ENCODE peak calls at places on chromosome 10, in five cellular contexts. U is IMR-90, R is suprapubic skin, J is Peyer's patch, F is body of pancreas. X is an unnamed sample.

GRCh38 chr10:2202401-2202800 is 465.1 kb upstream of the ADARB2 start:
- DNase-seq in U (no peak), F (no peak), R (no peak), J (no peak), X (no peak)

GRCh38 chr10:34580643-34581042 is 234.5 kb downstream of the PARD3 start:
- DNase-seq in F (no peak), J (no peak), U (peak), R (no peak), X (peak)

GRCh38 chr10:86038371-86038770 is 328.2 kb downstream of the GRID1 start:
- DNase-seq in F (no peak), J (peak), U (no peak), R (no peak), X (no peak)

GRCh38 chr10:49163741-49164140 is 24.4 kb downstream of the TMEM273 start:
- DNase-seq in R (no peak), F (no peak), J (no peak), U (peak), X (no peak)

GRCh38 chr10:101624526-101625102 is 36.5 kb downstream of the DPCD start:
- DNase-seq in U (no peak), J (no peak), F (no peak), R (no peak), X (no peak)

GRCh38 chr10:95337354-95337753 is 46.6 kb upstream of the PDLIM1 start:
- DNase-seq in R (no peak), F (no peak), J (peak), U (no peak), X (no peak)

GRCh38 chr10:71835671-71836593 is 15.1 kb downstream of the PSAP start:
- DNase-seq in U (peak), F (peak), J (peak), R (peak), X (no peak)

GRCh38 chr10:79246606-79247275 is 100.5 kb upstream of the PPIF start:
- DNase-seq in F (no peak), R (no peak), J (peak), U (no peak), X (no peak)

GRCh38 chr10:124628676-124629021 is 115.5 kb downstream of the FAM53B start:
- DNase-seq in R (no peak), F (no peak), U (no peak), J (no peak), X (no peak)

GRCh38 chr10:35661236-35661635 is 19.1 kb upstream of the FZD8 start:
- DNase-seq in U (no peak), F (no peak), J (no peak), R (no peak), X (no peak)

GRCh38 chr10:29699621-29700020 is 64.8 kb upstream of the SVIL start:
- DNase-seq in U (no peak), F (no peak), J (no peak), R (no peak), X (no peak)

GRCh38 chr10:22252801-22253577 is 35.2 kb upstream of the EBLN1 start:
- DNase-seq in J (peak), F (no peak), R (peak), U (no peak), X (no peak)

GRCh38 chr10:22250897-22251605 is 33.2 kb upstream of the EBLN1 start:
- DNase-seq in J (no peak), R (no peak), F (no peak), U (no peak), X (no peak)

GRCh38 chr10:22252286-22252800 is 34.5 kb upstream of the EBLN1 start:
- DNase-seq in F (peak), U (no peak), R (peak), J (peak), X (no peak)

GRCh38 chr10:22253578-22253882 is 35.7 kb upstream of the EBLN1 start:
- DNase-seq in R (peak), F (no peak), J (peak), U (no peak), X (no peak)

GRCh38 chr10:22251751-22252285 is 34.0 kb upstream of the EBLN1 start:
- DNase-seq in F (no peak), R (peak), U (no peak), J (peak), X (no peak)
- TF ChIP-seq POLR2A in F (peak), R (peak), U (no peak), J (no peak), X (no peak)

GRCh38 chr10:102776779-102777417 is 33.1 kb downstream of the WBP1L start:
- DNase-seq in R (peak), F (peak), U (peak), J (peak), X (peak)
- TF ChIP-seq POLR2A in R (peak), F (peak), U (peak), J (peak), X (no peak)

GRCh38 chr10:70410608-70411007 is 6.7 kb downstream of the EIF4EBP2 start:
- DNase-seq in U (no peak), F (no peak), J (no peak), R (no peak), X (no peak)
- TF ChIP-seq POLR2A in U (no peak), F (no peak), J (no peak), R (no peak), X (no peak)

DNA sequence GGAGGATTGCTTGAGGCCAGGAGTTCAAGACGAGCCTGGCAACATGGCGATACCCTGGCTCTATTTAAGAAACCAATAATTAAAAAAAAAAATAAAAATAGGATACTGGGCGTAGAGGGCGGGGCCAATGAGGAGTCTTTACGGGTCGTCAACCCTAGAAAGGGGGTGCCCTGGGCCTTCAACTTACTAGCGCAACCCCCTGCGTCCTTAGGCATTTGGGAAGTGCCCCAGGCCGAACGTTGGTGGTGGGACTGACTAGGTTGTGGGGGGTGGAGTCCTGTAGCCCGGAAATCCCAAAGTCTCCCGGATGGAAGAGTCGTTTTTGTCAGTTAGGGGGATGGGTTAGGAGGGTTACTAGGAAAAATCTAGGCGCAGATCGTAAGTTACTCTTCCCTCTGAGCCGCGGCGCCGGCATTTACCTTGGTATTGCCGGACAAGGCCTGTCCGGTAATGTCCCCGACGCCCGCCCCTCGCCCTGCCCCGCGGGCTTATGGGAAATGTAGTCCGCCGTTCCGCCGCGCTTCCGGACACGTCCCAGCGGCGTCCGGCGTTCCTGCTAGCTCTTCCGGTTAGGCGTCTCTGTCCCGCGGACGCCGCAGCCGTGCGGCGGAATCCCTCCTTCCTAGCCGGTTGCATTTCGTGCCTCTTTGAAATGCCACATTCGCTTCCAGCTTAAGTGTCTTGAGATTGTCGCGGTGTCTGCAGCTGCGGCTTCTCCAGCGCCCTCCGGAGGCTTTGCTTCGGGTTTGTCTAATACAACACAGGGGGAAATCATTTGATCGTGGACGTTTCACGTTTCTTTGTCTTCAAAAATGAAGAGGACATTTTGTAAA is 1.3 kb upstream of the ACBD5 start:
- DNase-seq in J (peak), U (peak), R (peak), F (peak), X (peak)
- TF ChIP-seq POLR2A in J (peak), U (peak), R (peak), F (peak), X (peak)

GRCh38 chr10:133261726-133262325 is 14.8 kb downstream of the ADAM8 start:
- DNase-seq in F (peak), R (peak), J (peak), U (peak), X (peak)
- TF ChIP-seq POLR2A in F (peak), R (peak), J (no peak), U (peak), X (no peak)

GRCh38 chr10:88991161-88991899 is 732 bp downstream of the FAS start:
- DNase-seq in J (peak), R (peak), F (peak), U (peak), X (peak)
- TF ChIP-seq POLR2A in J (peak), R (peak), F (peak), U (peak), X (peak)

GRCh38 chr10:114501650-114502049 is 97.3 kb upstream of the AFAP1L2 start:
- DNase-seq in J (no peak), U (no peak), R (no peak), F (no peak), X (no peak)

GRCh38 chr10:114499120-114499519 is 94.8 kb upstream of the AFAP1L2 start:
- DNase-seq in R (no peak), U (no peak), J (no peak), F (no peak), X (no peak)

GRCh38 chr10:114498413-114499111 is 94.3 kb upstream of the AFAP1L2 start:
- DNase-seq in F (no peak), J (no peak), R (no peak), U (no peak), X (no peak)

GRCh38 chr10:114500643-114501042 is 96.3 kb upstream of the AFAP1L2 start:
- DNase-seq in F (no peak), R (no peak), U (no peak), J (no peak), X (no peak)

DNA sequence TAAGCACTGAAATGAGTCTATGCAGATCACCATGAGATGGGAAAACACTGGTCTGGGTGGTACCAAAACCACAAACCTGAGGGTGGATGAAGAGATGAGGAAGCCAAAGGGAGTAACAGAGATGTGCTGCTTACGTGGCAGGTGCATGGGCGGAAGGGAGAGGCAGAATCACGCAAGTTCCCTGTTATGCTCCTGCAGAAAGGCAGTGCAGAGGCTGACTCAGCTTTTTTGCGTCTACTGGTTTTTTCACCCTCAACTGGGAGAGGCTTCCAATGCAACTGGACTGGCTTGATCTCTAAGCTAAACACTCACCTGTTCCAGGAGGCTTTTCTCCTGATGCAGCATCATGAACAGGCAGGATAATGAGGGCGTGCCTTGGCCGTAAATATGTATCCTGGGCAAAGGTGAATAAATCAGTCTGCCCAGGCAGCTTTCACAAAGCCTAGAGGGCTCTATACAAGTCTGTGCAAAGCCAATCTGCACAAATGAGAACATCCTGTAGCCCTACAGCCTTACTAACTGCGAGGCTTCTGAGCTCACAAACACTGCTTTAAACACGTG is 95.4 kb upstream of the AFAP1L2 start:
- DNase-seq in J (peak), U (no peak), F (no peak), R (no peak), X (no peak)
- TF ChIP-seq POLR2A in J (peak), U (no peak), F (no peak), R (no peak), X (no peak)

GRCh38 chr10:33336606-33337334 is 2.3 kb upstream of the NRP1 start:
- DNase-seq in F (peak), J (peak), U (no peak), R (peak), X (no peak)

GRCh38 chr10:33334839-33335549 is 527 bp upstream of the NRP1 start:
- DNase-seq in J (peak), U (peak), R (peak), F (peak), X (peak)

GRCh38 chr10:33337335-33337854 is 2.9 kb upstream of the NRP1 start:
- DNase-seq in U (peak), R (no peak), J (no peak), F (peak), X (no peak)

GRCh38 chr10:33335550-33335799 is 1.0 kb upstream of the NRP1 start:
- DNase-seq in F (no peak), J (no peak), R (no peak), U (no peak), X (no peak)

GRCh38 chr10:33335800-33336605 is 1.5 kb upstream of the NRP1 start:
- DNase-seq in U (peak), J (peak), R (peak), F (peak), X (peak)
- TF ChIP-seq POLR2A in U (no peak), J (peak), R (peak), F (peak), X (no peak)

GRCh38 chr10:110141185-110141584 is 66.2 kb upstream of the MXI1 start:
- DNase-seq in U (peak), F (no peak), J (peak), R (no peak), X (no peak)
- TF ChIP-seq POLR2A in U (no peak), F (no peak), J (peak), R (no peak), X (no peak)

X was measured in H54.